ENCODE peak calls at places on chromosomes 5 and 9, in seven cellular contexts. B, Z, U, X, Y, N and A are unnamed samples. For H3K36me3, the result is how much of the 10 kb centered on the place peaks cover.

GRCh38 chr5:68562308-68562707 is 346.8 kb downstream of the PIK3R1 start:
- DNase-seq in N (peak), U (no peak), Y (no peak), B (no peak), X (no peak), Z (no peak), A (no peak)

GRCh38 chr9:93267681-93268505 is 84.0 kb downstream of the WNK2 start:
- DNase-seq in B (no peak), N (peak), Z (peak), X (no peak), U (no peak), Y (no peak), A (no peak)

GRCh38 chr9:80796662-80797426 is 892.5 kb downstream of the TLE1 start:
- DNase-seq in B (no peak), U (no peak), Z (no peak), X (no peak), Y (no peak), N (no peak), A (no peak)

GRCh38 chr9:125142560-125143376 is 560 bp downstream of the SCAI start:
- DNase-seq in U (peak), B (peak), N (no peak), X (no peak), Z (peak), Y (no peak), A (peak)

GRCh38 chr5:168779333-168779732 is 200.2 kb upstream of the PANK3 start:
- DNase-seq in X (no peak), B (no peak), Y (no peak), N (no peak), U (no peak), Z (no peak), A (no peak)

GRCh38 chr9:121684381-121685145 is 33.1 kb downstream of the DAB2IP start:
- DNase-seq in Z (peak), Y (no peak), B (no peak), U (no peak), N (peak), X (no peak), A (no peak)

GRCh38 chr5:13976867-13977479 is 32.5 kb upstream of the DNAH5 start:
- DNase-seq in B (no peak), Y (peak), U (peak), Z (no peak), X (peak), N (no peak), A (no peak)

GRCh38 chr5:37668524-37669047 is 171.3 kb downstream of the GDNF start:
- DNase-seq in N (peak), Y (peak), Z (peak), U (peak), B (no peak), X (peak), A (no peak)

GRCh38 chr9:24824607-24825006 is 278.9 kb upstream of the IZUMO3 start:
- DNase-seq in X (no peak), U (no peak), Z (no peak), B (no peak), Y (no peak), N (no peak), A (no peak)

GRCh38 chr5:157108961-157109360 is at the start of gene HAVCR2:
- DNase-seq in U (no peak), B (peak), Z (no peak), X (no peak), N (peak), Y (no peak), A (peak)
- H3K36me3 ChIP-seq in U (under half), B (under half), Z (under half), X (under half), N (under half), Y (under half), A (under half)

DNA sequence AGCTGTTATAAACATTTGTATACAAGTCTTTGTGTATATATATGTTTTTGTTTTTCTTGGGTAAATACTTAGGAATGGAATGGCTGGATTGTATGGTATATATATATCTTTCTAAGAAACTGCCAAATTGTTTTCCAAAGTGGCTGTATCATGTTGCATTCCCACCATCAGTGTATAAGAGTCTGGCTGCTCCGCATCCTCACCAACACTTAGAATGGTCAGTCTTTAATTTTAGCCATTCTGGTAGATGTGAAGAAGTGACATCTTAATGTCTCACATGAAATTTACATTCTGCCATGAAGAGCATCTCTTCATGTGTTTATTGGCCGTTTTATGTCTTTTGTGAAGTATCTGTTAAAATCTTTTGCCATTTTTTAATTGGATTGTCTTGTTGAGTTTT is 31.9 kb downstream of the GALNT10 start:
- DNase-seq in U (no peak), Y (no peak), X (no peak), N (no peak), B (no peak), Z (no peak), A (no peak)
- H3K27ac ChIP-seq in U (peak), Y (no peak), X (no peak), N (no peak), B (no peak), Z (no peak), A (no peak)

DNA sequence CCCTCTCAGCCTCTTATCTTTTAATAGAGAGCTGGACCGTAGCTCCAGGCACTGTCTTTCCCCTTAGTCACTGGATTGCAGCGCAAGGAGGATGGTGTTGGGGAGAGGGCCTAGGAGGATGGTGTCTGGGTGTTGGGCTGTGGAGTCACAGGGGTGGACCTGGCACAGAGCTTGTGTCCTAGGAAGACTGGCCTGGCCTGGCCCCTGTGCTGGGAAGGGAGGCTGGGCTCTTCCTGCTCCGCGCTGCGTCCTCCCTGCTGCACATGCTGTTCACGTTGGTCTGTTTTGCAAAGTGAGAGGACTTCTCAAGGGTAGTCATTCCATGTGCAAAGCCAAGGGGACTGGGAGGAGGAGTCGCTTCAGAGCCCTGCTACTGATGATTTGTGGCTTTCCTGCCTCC is 123.9 kb downstream of the EHMT1 start:
- DNase-seq in Z (no peak), N (no peak), X (no peak), Y (no peak), B (no peak), U (no peak), A (no peak)
- H3K36me3 ChIP-seq in Z (under half), N (under half), X (under half), Y (under half), B (under half), U (under half), A (under half)

DNA sequence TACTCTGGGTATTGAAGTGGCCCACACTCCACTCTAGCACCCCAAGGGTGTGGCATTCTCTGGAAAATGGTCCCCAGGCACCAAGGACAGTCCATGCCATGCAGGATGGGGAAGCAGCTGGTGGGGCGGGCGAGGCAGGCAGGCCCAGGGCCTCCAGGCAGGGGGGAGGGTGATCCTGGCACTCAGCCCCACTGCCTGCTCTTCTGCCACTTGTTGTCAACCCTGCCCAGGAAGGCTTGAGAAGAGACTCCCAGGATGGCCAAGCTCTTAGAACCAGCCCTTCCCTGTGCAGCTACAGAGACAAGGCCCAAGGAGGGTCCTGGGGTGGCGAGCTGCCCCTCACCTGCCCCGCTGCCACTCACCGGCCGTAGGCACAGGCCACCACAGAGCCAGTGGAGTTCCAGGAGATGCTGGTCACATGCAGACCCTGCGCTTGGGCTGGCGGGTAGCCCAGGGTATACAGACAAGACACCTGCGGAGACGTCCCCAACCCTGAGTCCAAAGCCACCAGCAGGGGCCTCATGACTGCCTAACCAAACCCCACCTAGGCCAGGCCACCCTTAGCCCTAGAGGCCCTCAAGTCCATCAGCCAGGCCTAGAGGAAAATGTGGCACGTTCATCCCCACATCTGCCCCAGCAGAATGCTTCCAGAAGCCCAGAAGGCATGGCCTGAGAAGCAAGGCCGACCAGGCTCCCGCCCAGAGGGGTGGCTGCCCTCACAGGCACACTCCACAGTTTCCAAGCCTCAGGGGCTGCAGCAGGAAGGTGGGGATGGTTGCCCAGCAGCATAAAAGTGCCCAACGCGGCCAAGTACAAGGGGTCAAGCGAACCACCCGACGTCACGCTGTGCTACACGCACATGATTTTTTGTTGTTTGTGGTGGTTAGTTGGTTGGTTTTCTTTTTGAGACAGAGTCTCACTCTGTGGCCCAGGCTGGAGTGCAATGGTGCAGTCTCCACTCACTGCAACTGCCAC is 19.8 kb downstream of the DYNC2I2 start:
- DNase-seq in U (peak), X (no peak), B (no peak), N (peak), Y (no peak), Z (peak), A (no peak)
- H3K27ac ChIP-seq in U (peak), X (peak), B (no peak), N (peak), Y (peak), Z (peak), A (no peak)

DNA sequence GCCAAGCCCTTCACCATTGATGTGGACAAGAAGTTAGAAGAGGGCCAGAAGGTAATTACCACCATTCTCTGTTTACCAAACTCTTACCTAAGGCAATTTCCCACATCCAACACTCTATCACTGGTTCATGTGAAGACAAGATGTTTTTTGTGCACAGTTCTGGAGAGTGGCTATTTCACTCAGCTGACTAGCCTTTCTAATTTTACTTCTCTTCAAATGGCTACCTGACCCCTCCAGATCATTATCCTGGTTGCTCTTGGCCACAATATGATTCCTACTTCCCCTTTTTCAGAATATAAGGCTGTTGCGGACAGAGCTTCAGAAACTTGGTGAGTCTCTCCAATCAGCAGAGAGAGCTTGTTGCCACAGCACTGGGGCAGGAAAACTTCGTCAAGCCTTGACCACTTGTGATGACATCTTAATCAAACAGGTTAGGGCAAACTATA is 7.1 kb downstream of the KIF20A start:
- DNase-seq in N (no peak), U (no peak), Y (no peak), Z (no peak), B (no peak), X (no peak), A (no peak)
- H3K36me3 ChIP-seq in N (under half), U (under half), Y (half or more), Z (under half), B (under half), X (under half), A (under half)

GRCh38 chr5:55836191-55836590 is 15.0 kb upstream of the IL31RA start:
- DNase-seq in Y (no peak), N (no peak), Z (no peak), U (no peak), B (no peak), X (no peak), A (no peak)
- H3K27ac ChIP-seq in Y (no peak), N (no peak), Z (no peak), U (no peak), B (no peak), X (no peak), A (no peak)

GRCh38 chr5:55371145-55371544 is 63.4 kb downstream of the MTREX start:
- DNase-seq in N (no peak), Z (no peak), B (no peak), Y (no peak), X (no peak), U (no peak), A (no peak)

GRCh38 chr5:55364537-55365055 is 56.8 kb downstream of the MTREX start:
- DNase-seq in Z (no peak), X (no peak), U (no peak), N (no peak), Y (no peak), B (no peak), A (no peak)

GRCh38 chr5:55372130-55372925 is 64.5 kb downstream of the MTREX start:
- DNase-seq in B (no peak), X (no peak), Z (no peak), U (no peak), Y (no peak), N (no peak), A (no peak)

GRCh38 chr5:55370291-55370925 is 62.6 kb downstream of the MTREX start:
- DNase-seq in U (no peak), Z (no peak), N (no peak), Y (no peak), X (no peak), B (no peak), A (no peak)
- H3K36me3 ChIP-seq in U (under half), Z (under half), N (under half), Y (under half), X (under half), B (under half), A (under half)

DNA sequence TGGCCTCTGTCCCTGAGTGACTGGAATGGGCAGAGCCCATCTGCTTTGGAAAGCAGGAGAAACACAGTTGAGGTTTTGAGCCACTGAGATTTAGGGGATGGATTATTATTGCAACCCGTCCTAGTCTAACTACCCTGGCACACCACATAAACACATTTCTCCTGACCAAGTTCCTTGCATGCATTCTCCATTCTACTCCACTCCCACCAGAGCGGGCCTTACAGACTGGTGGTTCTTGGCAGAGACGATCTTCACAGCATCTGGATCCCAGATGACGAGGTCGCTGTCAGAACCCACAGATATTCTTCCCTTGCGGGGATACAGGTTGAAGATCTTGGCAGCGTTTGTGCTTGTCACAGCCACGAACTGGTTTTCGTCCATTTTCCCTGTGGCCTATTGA is 111.0 kb downstream of the DPYSL3 start:
- DNase-seq in N (no peak), U (no peak), B (no peak), Z (no peak), X (no peak), Y (no peak), A (no peak)
- H3K27ac ChIP-seq in N (no peak), U (no peak), B (no peak), Z (no peak), X (no peak), Y (no peak), A (no peak)